ENCODE peak calls at places on chromosomes 16 and 17, in six cellular contexts. O is K562, E is upper lobe of left lung, C is A549, P is GM12878, V is HepG2. F is an unnamed sample.

GRCh38 chr16:24728891-24729242 is 584 bp upstream of the TNRC6A start:
- ATAC-seq in E (no peak), V (no peak), O (no peak), P (peak; percentile 4), C (no peak), F (no peak)

GRCh38 chr16:68031951-68032350 is 8.9 kb downstream of the DUS2 start:
- ATAC-seq in E (peak; percentile 93), C (no peak), V (no peak), P (no peak), O (no peak), F (no peak)

GRCh38 chr17:19703776-19704371 is 12.5 kb downstream of the SLC47A2 start:
- ATAC-seq in P (no peak), C (no peak), E (peak; percentile 24), V (peak; percentile 73), O (no peak), F (no peak)

GRCh38 chr17:66347661-66348604 is 45.5 kb downstream of the PRKCA start:
- ATAC-seq in P (no peak), E (peak; percentile 75), V (peak; percentile 57), C (no peak), O (no peak), F (no peak)

GRCh38 chr17:60139438-60140285 is 10.1 kb upstream of the CA4 start:
- ATAC-seq in P (peak; percentile 24), O (peak; percentile 58), V (peak; percentile 62), C (peak; percentile 26), E (peak; percentile 58), F (no peak)

GRCh38 chr17:48439875-48440505 is 10.0 kb upstream of the SKAP1 start:
- ATAC-seq in C (no peak), E (no peak), O (peak; percentile 50), P (peak; percentile 61), V (no peak), F (no peak)

GRCh38 chr17:65154770-65155589 is 17.8 kb downstream of the RGS9 start:
- ATAC-seq in P (peak; percentile 96), E (no peak), V (no peak), O (no peak), C (peak; percentile 55), F (no peak)

GRCh38 chr17:68588362-68588761 is 12.8 kb downstream of the FAM20A start:
- ATAC-seq in O (no peak), E (no peak), C (no peak), P (no peak), V (no peak), F (no peak)

GRCh38 chr16:85303354-85303883 is 191.1 kb upstream of the CIBAR2 start:
- ATAC-seq in C (peak; percentile 79), E (no peak), V (no peak), O (peak; percentile 85), P (peak; percentile 86), F (peak; percentile 31)

GRCh38 chr17:38605230-38605851 is 411 bp downstream of the SRCIN1 start:
- ATAC-seq in C (peak; percentile 20), O (peak; percentile 45), V (peak; percentile 45), E (no peak), P (peak; percentile 9), F (peak; percentile 52)

GRCh38 chr17:38604479-38605229 is 1.1 kb downstream of the SRCIN1 start:
- ATAC-seq in P (peak; percentile 54), O (peak; percentile 69), V (peak; percentile 48), E (no peak), C (peak; percentile 14), F (no peak)

GRCh38 chr17:38608648-38609047 is 2.9 kb upstream of the SRCIN1 start:
- ATAC-seq in V (no peak), P (no peak), O (no peak), C (no peak), E (no peak), F (no peak)

GRCh38 chr17:38605852-38606645 is at the start of gene SRCIN1:
- ATAC-seq in E (no peak), V (peak; percentile 42), O (peak; percentile 66), P (peak; percentile 58), C (peak; percentile 30), F (peak; percentile 38)

DNA sequence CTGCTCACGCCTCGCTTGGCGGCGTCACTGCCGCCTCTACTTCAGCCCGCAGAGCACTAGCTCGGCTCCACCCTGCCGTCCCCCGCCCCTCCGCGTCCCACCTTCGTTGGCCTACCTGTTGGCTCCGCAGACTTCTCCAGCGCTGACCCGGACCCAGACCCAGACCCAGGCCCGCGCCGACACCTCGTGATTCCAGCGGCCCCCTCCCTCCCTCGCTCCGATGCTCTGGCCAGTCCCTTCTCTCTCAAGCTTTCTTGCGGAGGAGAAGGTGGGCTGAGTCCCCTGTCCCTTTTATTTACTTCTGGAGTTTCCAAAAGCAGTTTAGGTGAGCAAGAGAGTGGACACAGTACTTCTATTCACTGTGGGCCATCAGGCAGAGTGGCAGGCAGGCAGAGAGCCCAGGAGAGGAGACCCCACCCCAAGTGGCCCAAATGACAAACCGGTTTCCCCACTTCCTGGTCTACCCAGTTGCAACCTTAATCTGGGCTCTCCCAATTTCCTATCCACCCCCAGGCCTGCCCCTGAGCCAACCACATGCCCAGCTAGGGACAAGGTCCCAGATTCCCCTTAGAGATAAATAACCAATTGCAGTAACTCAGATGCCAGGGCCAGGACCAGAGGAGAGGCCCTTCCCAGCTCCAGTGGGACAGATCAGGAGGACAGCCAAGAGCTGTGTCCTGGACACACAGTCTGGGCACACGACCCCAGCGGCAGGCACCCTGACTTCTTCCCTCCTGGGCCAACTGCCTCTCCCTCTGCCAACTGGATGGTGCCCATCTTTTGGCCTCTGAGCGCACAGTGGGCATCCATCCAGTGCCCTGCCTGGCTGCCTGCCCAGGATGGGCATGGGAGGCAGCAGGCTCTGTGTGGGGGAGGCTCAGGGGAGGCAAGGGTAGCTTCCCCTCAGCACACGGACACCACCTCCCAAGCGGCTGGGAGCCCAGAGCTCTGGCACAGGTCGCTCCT is 1.2 kb upstream of the SRCIN1 start:
- ATAC-seq in E (no peak), V (no peak), P (no peak), C (no peak), O (no peak), F (no peak)
- TF ChIP-seq EP300 in E (no peak), V (no peak), P (no peak), C (no peak), O (no peak), F (no peak)

DNA sequence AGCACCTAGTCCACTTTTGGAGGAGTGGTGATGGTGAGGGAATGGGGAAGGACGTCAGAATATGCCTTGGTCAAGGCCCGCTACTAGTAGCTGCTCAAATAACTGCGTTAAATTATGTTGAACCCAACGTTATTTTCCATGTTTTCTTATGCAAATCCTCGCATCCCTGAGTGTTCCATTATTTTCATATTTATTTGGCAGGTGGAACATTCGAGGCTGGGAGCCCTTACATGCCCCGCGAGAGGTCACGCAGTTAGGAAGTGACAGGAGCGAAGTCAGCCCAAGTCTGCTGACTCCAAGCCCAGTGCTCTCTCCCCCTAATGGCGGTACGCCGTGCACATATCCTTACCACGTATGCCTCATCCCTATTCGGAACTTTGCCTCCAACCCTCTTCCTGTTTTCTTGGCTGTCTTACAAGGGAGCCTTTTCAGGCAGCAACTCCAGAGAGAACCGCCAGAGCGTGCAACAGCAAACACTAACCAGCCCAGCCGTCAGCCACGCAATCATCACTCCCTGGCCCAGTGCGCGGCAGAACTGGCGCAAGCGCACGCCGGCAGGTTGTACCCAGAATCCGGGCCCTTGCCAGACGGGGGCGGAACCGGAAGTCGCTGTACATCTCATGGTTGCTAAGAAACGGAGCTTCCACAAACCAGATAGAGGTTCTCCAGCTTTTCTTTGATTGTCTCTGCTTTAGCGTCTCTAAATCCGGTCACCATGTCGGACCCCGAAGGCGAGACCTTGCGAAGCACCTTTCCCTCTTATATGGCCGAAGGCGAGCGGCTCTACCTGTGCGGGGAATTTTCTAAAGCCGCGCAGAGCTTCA is at the start of gene ODAD4:
- ATAC-seq in O (peak; percentile 99), V (peak; percentile 99), E (peak; percentile 98), C (peak; percentile 99), P (peak; percentile 100), F (peak; percentile 100)
- TF ChIP-seq CTCF in O (peak; percentile 69), V (peak; percentile 85), E (peak; percentile 89), C (peak; percentile 45), P (peak; percentile 30), F (peak; percentile 83)

GRCh38 chr17:63434951-63435571 is 11.0 kb downstream of the CYB561 start:
- ATAC-seq in E (peak; percentile 83), O (no peak), V (no peak), C (peak; percentile 25), P (no peak), F (no peak)
- TF ChIP-seq POLR2A in E (no peak), O (no peak), V (no peak), C (no peak), P (no peak), F (no peak)

GRCh38 chr17:8176197-8176940 is at the start of gene TMEM107:
- ATAC-seq in V (peak; percentile 82), E (peak; percentile 86), O (peak; percentile 82), P (peak; percentile 73), C (peak; percentile 67), F (peak; percentile 76)
- TF ChIP-seq EP300 in V (no peak), E (no peak), O (no peak), P (no peak), C (no peak), F (no peak)

GRCh38 chr17:73620414-73620813 is 23.8 kb downstream of the SDK2 start:
- ATAC-seq in V (no peak), P (no peak), C (no peak), E (no peak), O (no peak), F (no peak)
- TF ChIP-seq CTCF in V (no peak), P (no peak), C (no peak), E (no peak), O (no peak), F (no peak)

DNA sequence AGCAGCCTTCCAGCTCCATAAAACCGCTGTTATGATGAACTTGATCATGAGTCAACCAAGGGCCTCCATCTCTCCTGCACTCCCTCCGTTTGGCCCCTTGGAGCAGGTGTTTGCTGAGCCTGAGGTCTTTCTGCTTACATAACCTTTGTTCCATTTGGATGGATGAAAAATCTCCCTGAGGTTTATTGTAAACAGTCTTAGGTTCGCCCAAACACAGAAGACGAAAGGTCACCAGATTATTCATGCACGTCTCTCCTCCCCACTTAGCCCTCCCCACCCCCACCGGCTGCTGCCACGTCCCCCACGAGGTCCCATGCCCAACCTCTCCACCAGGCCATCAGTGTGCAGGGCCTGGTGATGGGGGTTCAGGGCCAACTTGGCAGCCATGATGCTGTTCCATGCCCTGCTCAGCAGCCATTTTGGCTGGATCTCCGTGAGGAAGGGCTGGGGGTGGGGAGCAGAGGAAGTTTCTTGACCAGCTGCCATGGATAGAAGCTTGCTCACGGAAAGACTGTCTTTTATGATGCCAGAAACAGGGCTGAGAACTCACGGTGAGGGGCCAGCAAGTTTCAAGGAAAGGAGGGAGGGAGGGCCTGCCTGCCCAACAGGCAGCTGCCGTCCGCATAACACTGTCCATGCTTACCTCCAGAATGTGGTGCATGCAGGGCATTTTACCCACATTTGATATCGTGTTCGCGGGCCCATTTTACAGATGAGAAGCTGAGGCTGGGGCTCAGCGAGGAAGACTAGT is 47.8 kb upstream of the FOXF1 start:
- ATAC-seq in O (no peak), V (no peak), P (no peak), C (no peak), E (no peak), F (peak; percentile 75)
- TF ChIP-seq POLR2A in O (no peak), V (no peak), P (no peak), C (no peak), E (no peak), F (no peak)

GRCh38 chr17:58262149-58262548 is 18.6 kb downstream of the MPO start:
- ATAC-seq in C (no peak), P (no peak), E (no peak), O (no peak), V (no peak), F (no peak)
- TF ChIP-seq EP300 in C (no peak), P (no peak), E (no peak), O (no peak), V (no peak), F (no peak)

F was measured in gastroesophageal sphincter.